ENCODE peak calls at places on chromosomes 12 and 14, in eight cellular contexts. One of them, this sample, is unnamed.

GRCh38 chr12:1882405-1882804 is 36.0 kb downstream of the CACNA2D4 start:
- DNase-seq in body of pancreas: no peak
- DNase-seq in CD8-positive, alpha-beta memory T cell: no peak
- DNase-seq in pancreas: no peak
- DNase-seq in A549: no peak
- DNase-seq in aorta: no peak
- DNase-seq in Karpas-422: no peak
- DNase-seq in IMR-90: no peak
- DNase-seq in this sample: no peak

GRCh38 chr12:108063192-108063591 is 65.9 kb upstream of the WSCD2 start:
- DNase-seq in body of pancreas: no peak
- DNase-seq in CD8-positive, alpha-beta memory T cell: no peak
- DNase-seq in pancreas: no peak
- DNase-seq in A549: no peak
- DNase-seq in aorta: no peak
- DNase-seq in Karpas-422: peak; percentile 81
- DNase-seq in IMR-90: no peak
- DNase-seq in this sample: peak; percentile 25

GRCh38 chr12:42794811-42795210 is 205.3 kb upstream of the PRICKLE1 start:
- DNase-seq in body of pancreas: no peak
- DNase-seq in CD8-positive, alpha-beta memory T cell: no peak
- DNase-seq in pancreas: no peak
- DNase-seq in A549: no peak
- DNase-seq in aorta: no peak
- DNase-seq in Karpas-422: no peak
- DNase-seq in IMR-90: peak; percentile 79
- DNase-seq in this sample: no peak

GRCh38 chr12:69933115-69933552 is 108.1 kb downstream of the MYRFL start:
- DNase-seq in body of pancreas: no peak
- DNase-seq in CD8-positive, alpha-beta memory T cell: no peak
- DNase-seq in pancreas: no peak
- DNase-seq in A549: no peak
- DNase-seq in aorta: no peak
- DNase-seq in Karpas-422: peak; percentile 72
- DNase-seq in IMR-90: no peak
- DNase-seq in this sample: no peak

GRCh38 chr12:27861428-27862167 is 81.6 kb upstream of the MANSC4 start:
- DNase-seq in body of pancreas: peak; percentile 19
- DNase-seq in CD8-positive, alpha-beta memory T cell: no peak
- DNase-seq in pancreas: no peak
- DNase-seq in A549: no peak
- DNase-seq in aorta: no peak
- DNase-seq in Karpas-422: no peak
- DNase-seq in IMR-90: peak; percentile 59
- DNase-seq in this sample: peak; percentile 78

GRCh38 chr12:131726-132465 is 65.3 kb downstream of the IQSEC3 start:
- DNase-seq in body of pancreas: no peak
- DNase-seq in CD8-positive, alpha-beta memory T cell: no peak
- DNase-seq in pancreas: no peak
- DNase-seq in A549: no peak
- DNase-seq in aorta: no peak
- DNase-seq in Karpas-422: no peak
- DNase-seq in IMR-90: no peak
- DNase-seq in this sample: no peak

GRCh38 chr14:92143309-92143708 is 21.5 kb downstream of the CPSF2 start:
- DNase-seq in body of pancreas: no peak
- DNase-seq in CD8-positive, alpha-beta memory T cell: no peak
- DNase-seq in pancreas: no peak
- DNase-seq in A549: no peak
- DNase-seq in aorta: no peak
- DNase-seq in Karpas-422: no peak
- DNase-seq in IMR-90: no peak
- DNase-seq in this sample: no peak

GRCh38 chr12:54371328-54372112 is 7.2 kb upstream of the GPR84 start:
- DNase-seq in body of pancreas: peak; percentile 40
- DNase-seq in CD8-positive, alpha-beta memory T cell: no peak
- DNase-seq in pancreas: no peak
- DNase-seq in A549: no peak
- DNase-seq in aorta: peak; percentile 70
- DNase-seq in Karpas-422: no peak
- DNase-seq in IMR-90: no peak
- DNase-seq in this sample: no peak

GRCh38 chr14:86481105-86481504 is 951.2 kb downstream of the FLRT2 start:
- DNase-seq in body of pancreas: peak; percentile 38
- DNase-seq in CD8-positive, alpha-beta memory T cell: no peak
- DNase-seq in pancreas: no peak
- DNase-seq in A549: no peak
- DNase-seq in aorta: no peak
- DNase-seq in Karpas-422: no peak
- DNase-seq in IMR-90: peak; percentile 70
- DNase-seq in this sample: no peak

GRCh38 chr12:82841379-82841778 is 154.7 kb downstream of the TMTC2 start:
- DNase-seq in body of pancreas: no peak
- DNase-seq in CD8-positive, alpha-beta memory T cell: no peak
- DNase-seq in pancreas: no peak
- DNase-seq in A549: no peak
- DNase-seq in aorta: no peak
- DNase-seq in Karpas-422: no peak
- DNase-seq in IMR-90: no peak
- DNase-seq in this sample: no peak

GRCh38 chr12:48986720-48987291 is 8.7 kb downstream of the WNT1 start:
- DNase-seq in body of pancreas: no peak
- DNase-seq in CD8-positive, alpha-beta memory T cell: no peak
- DNase-seq in pancreas: no peak
- DNase-seq in A549: no peak
- DNase-seq in aorta: no peak
- DNase-seq in Karpas-422: no peak
- DNase-seq in IMR-90: no peak
- DNase-seq in this sample: no peak

GRCh38 chr14:34629657-34630529 is at the start of gene SNX6:
- DNase-seq in body of pancreas: peak; percentile 87
- DNase-seq in CD8-positive, alpha-beta memory T cell: peak; percentile 82
- DNase-seq in pancreas: peak; percentile 92
- DNase-seq in A549: peak; percentile 94
- DNase-seq in aorta: peak; percentile 88
- DNase-seq in Karpas-422: peak; percentile 94
- DNase-seq in IMR-90: peak; percentile 70
- DNase-seq in this sample: peak; percentile 85

GRCh38 chr12:33575346-33575745 is 135.7 kb upstream of the SYT10 start:
- DNase-seq in body of pancreas: no peak
- DNase-seq in CD8-positive, alpha-beta memory T cell: no peak
- DNase-seq in pancreas: no peak
- DNase-seq in A549: no peak
- DNase-seq in aorta: no peak
- DNase-seq in Karpas-422: no peak
- DNase-seq in IMR-90: no peak
- DNase-seq in this sample: no peak

GRCh38 chr12:70052931-70053497 is 190.2 kb upstream of the CNOT2 start:
- DNase-seq in body of pancreas: peak; percentile 29
- DNase-seq in CD8-positive, alpha-beta memory T cell: no peak
- DNase-seq in pancreas: no peak
- DNase-seq in A549: peak; percentile 28
- DNase-seq in aorta: no peak
- DNase-seq in Karpas-422: no peak
- DNase-seq in IMR-90: peak; percentile 67
- DNase-seq in this sample: no peak

GRCh38 chr14:56888274-56888673 is 78.0 kb upstream of the OTX2 start:
- DNase-seq in body of pancreas: no peak
- DNase-seq in CD8-positive, alpha-beta memory T cell: no peak
- DNase-seq in pancreas: no peak
- DNase-seq in A549: no peak
- DNase-seq in aorta: no peak
- DNase-seq in Karpas-422: no peak
- DNase-seq in IMR-90: no peak
- DNase-seq in this sample: no peak

GRCh38 chr12:53676715-53677611 is 1.1 kb upstream of the ATP5MC2 start:
- DNase-seq in body of pancreas: peak; percentile 30
- DNase-seq in CD8-positive, alpha-beta memory T cell: peak; percentile 26
- DNase-seq in pancreas: peak; percentile 64
- DNase-seq in A549: no peak
- DNase-seq in aorta: peak; percentile 65
- DNase-seq in Karpas-422: no peak
- DNase-seq in IMR-90: peak; percentile 32
- DNase-seq in this sample: no peak

GRCh38 chr12:93972411-93973208 is 175.8 kb upstream of the PLXNC1 start:
- DNase-seq in body of pancreas: no peak
- DNase-seq in CD8-positive, alpha-beta memory T cell: no peak
- DNase-seq in pancreas: no peak
- DNase-seq in A549: no peak
- DNase-seq in aorta: peak; percentile 68
- DNase-seq in Karpas-422: no peak
- DNase-seq in IMR-90: peak; percentile 75
- DNase-seq in this sample: no peak

DNA sequence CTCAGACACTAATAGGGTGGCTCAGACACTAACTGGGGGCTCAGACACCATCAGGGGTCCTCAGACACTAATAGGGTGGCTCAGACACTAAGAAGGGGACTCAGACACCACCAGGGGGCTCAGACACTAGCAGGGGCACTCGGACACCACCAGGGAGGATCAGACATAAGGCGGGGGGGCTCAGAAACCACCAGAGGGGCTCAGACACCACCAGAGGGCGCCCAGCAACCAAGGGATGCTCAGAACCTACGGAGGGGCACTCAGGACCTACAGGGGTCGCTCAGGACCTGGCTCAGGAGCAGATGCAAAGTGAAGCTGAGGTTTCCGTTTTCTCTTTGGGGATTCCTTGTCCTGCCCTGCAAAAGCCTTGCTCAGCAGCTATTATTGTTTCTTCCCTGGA is 448.5 kb downstream of the TMEM121 start:
- DNase-seq in body of pancreas: no peak
- DNase-seq in CD8-positive, alpha-beta memory T cell: peak; percentile 72
- DNase-seq in pancreas: no peak
- DNase-seq in A549: no peak
- DNase-seq in aorta: no peak
- DNase-seq in Karpas-422: peak; percentile 57
- DNase-seq in IMR-90: no peak
- DNase-seq in this sample: no peak
- H3K9me3 ChIP-seq in body of pancreas: no peaks in the 10 kb centered on the region
- H3K9me3 ChIP-seq in CD8-positive, alpha-beta memory T cell: no peaks in the 10 kb centered on the region
- H3K9me3 ChIP-seq in pancreas: no peaks in the 10 kb centered on the region
- H3K9me3 ChIP-seq in A549: no peaks in the 10 kb centered on the region
- H3K9me3 ChIP-seq in aorta: no peaks in the 10 kb centered on the region
- H3K9me3 ChIP-seq in Karpas-422: no peaks in the 10 kb centered on the region
- H3K9me3 ChIP-seq in IMR-90: peaks cover 28% of the 10 kb centered on the region
- H3K9me3 ChIP-seq in this sample: no peaks in the 10 kb centered on the region

GRCh38 chr12:120668797-120669054 is 18.2 kb upstream of the MLEC start:
- DNase-seq in body of pancreas: no peak
- DNase-seq in CD8-positive, alpha-beta memory T cell: no peak
- DNase-seq in pancreas: no peak
- DNase-seq in A549: no peak
- DNase-seq in aorta: no peak
- DNase-seq in Karpas-422: no peak
- DNase-seq in IMR-90: no peak
- DNase-seq in this sample: no peak
- H3K4me3 ChIP-seq in body of pancreas: no peak overlapping the region
- H3K4me3 ChIP-seq in CD8-positive, alpha-beta memory T cell: no peak overlapping the region
- H3K4me3 ChIP-seq in pancreas: no peak overlapping the region
- H3K4me3 ChIP-seq in A549: no peak overlapping the region
- H3K4me3 ChIP-seq in aorta: no peak overlapping the region
- H3K4me3 ChIP-seq in Karpas-422: peak overlapping the region; percentile 57
- H3K4me3 ChIP-seq in IMR-90: no peak overlapping the region
- H3K4me3 ChIP-seq in this sample: peak overlapping the region; percentile 44

GRCh38 chr12:111112699-111113098 is 192.3 kb upstream of the MYL2 start:
- DNase-seq in body of pancreas: no peak
- DNase-seq in CD8-positive, alpha-beta memory T cell: no peak
- DNase-seq in pancreas: no peak
- DNase-seq in A549: no peak
- DNase-seq in aorta: no peak
- DNase-seq in Karpas-422: no peak
- DNase-seq in IMR-90: no peak
- DNase-seq in this sample: no peak

GRCh38 chr12:111121840-111122239 is 201.5 kb upstream of the MYL2 start:
- DNase-seq in body of pancreas: no peak
- DNase-seq in CD8-positive, alpha-beta memory T cell: no peak
- DNase-seq in pancreas: no peak
- DNase-seq in A549: no peak
- DNase-seq in aorta: no peak
- DNase-seq in Karpas-422: no peak
- DNase-seq in IMR-90: no peak
- DNase-seq in this sample: no peak

GRCh38 chr12:111122458-111122878 is 202.1 kb upstream of the MYL2 start:
- DNase-seq in body of pancreas: no peak
- DNase-seq in CD8-positive, alpha-beta memory T cell: no peak
- DNase-seq in pancreas: no peak
- DNase-seq in A549: no peak
- DNase-seq in aorta: no peak
- DNase-seq in Karpas-422: no peak
- DNase-seq in IMR-90: no peak
- DNase-seq in this sample: no peak

GRCh38 chr12:111117017-111117416 is 196.6 kb upstream of the MYL2 start:
- DNase-seq in body of pancreas: no peak
- DNase-seq in CD8-positive, alpha-beta memory T cell: no peak
- DNase-seq in pancreas: no peak
- DNase-seq in A549: no peak
- DNase-seq in aorta: no peak
- DNase-seq in Karpas-422: no peak
- DNase-seq in IMR-90: no peak
- DNase-seq in this sample: no peak
- H3K9me3 ChIP-seq in body of pancreas: no peaks in the 10 kb centered on the region
- H3K9me3 ChIP-seq in CD8-positive, alpha-beta memory T cell: no peaks in the 10 kb centered on the region
- H3K9me3 ChIP-seq in pancreas: no peaks in the 10 kb centered on the region
- H3K9me3 ChIP-seq in A549: peaks cover 4% of the 10 kb centered on the region
- H3K9me3 ChIP-seq in aorta: peaks cover 8% of the 10 kb centered on the region
- H3K9me3 ChIP-seq in Karpas-422: no peaks in the 10 kb centered on the region
- H3K9me3 ChIP-seq in IMR-90: no peaks in the 10 kb centered on the region
- H3K9me3 ChIP-seq in this sample: peaks cover 12% of the 10 kb centered on the region

GRCh38 chr12:6310771-6311610 is 509 bp downstream of the PLEKHG6 start:
- DNase-seq in body of pancreas: no peak
- DNase-seq in CD8-positive, alpha-beta memory T cell: no peak
- DNase-seq in pancreas: peak; percentile 58
- DNase-seq in A549: no peak
- DNase-seq in aorta: peak; percentile 43
- DNase-seq in Karpas-422: no peak
- DNase-seq in IMR-90: no peak
- DNase-seq in this sample: no peak
- H3K4me3 ChIP-seq in body of pancreas: peak overlapping the region; percentile 20
- H3K4me3 ChIP-seq in CD8-positive, alpha-beta memory T cell: no peak overlapping the region
- H3K4me3 ChIP-seq in pancreas: peak overlapping the region; percentile 60
- H3K4me3 ChIP-seq in A549: peak overlapping the region; percentile 31
- H3K4me3 ChIP-seq in aorta: no peak overlapping the region
- H3K4me3 ChIP-seq in Karpas-422: no peak overlapping the region
- H3K4me3 ChIP-seq in IMR-90: peak overlapping the region; percentile 11
- H3K4me3 ChIP-seq in this sample: no peak overlapping the region